ENCODE peak calls at places on chromosomes 6 and 20, in nine cellular contexts. Z, I, S, X, D, E, M, U and G are unnamed samples.
A peak's percentile ranks its signal among the peaks of the same experiment; 100 is the strongest.

GRCh38 chr20:36318166-36318565 is 12.0 kb downstream of the DLGAP4 start:
- DNase-seq in E (no peak), X (no peak), Z (no peak), I (no peak), M (no peak), D (no peak), S (no peak), U (no peak), G (no peak)

GRCh38 chr6:6856538-6857523 is 250.9 kb upstream of the RREB1 start:
- DNase-seq in E (no peak), U (peak; percentile 71), Z (no peak), D (peak; percentile 47), M (no peak), I (peak; percentile 77), X (peak; percentile 57), S (peak; percentile 69), G (peak; percentile 5)

GRCh38 chr6:34021001-34021838 is 124.7 kb downstream of the GRM4 start:
- DNase-seq in D (no peak), Z (no peak), S (no peak), U (no peak), M (no peak), I (no peak), X (no peak), E (no peak), G (no peak)

GRCh38 chr6:15387118-15387517 is 141.2 kb downstream of the JARID2 start:
- DNase-seq in U (no peak), Z (no peak), E (no peak), X (no peak), I (no peak), S (no peak), D (no peak), M (no peak), G (no peak)

GRCh38 chr6:41492261-41492891 is 53.8 kb upstream of the FOXP4 start:
- DNase-seq in I (no peak), X (no peak), U (no peak), M (no peak), E (no peak), D (no peak), S (no peak), Z (no peak), G (no peak)

GRCh38 chr6:169529931-169530761 is 171.7 kb downstream of the WDR27 start:
- DNase-seq in S (peak; percentile 41), M (peak; percentile 71), E (no peak), D (no peak), U (no peak), I (peak; percentile 73), Z (no peak), X (no peak), G (peak; percentile 68)

GRCh38 chr6:133610974-133611373 is 277.9 kb upstream of the TCF21 start:
- DNase-seq in I (peak; percentile 37), E (no peak), M (no peak), X (no peak), D (no peak), U (no peak), S (no peak), Z (no peak), G (no peak)

GRCh38 chr6:8029243-8029870 is 34.8 kb downstream of the BLOC1S5 start:
- DNase-seq in X (no peak), D (no peak), I (peak; percentile 54), E (no peak), M (no peak), Z (no peak), S (no peak), U (no peak), G (no peak)

GRCh38 chr20:49794336-49795124 is 18.1 kb upstream of the SLC9A8 start:
- DNase-seq in X (no peak), U (no peak), M (no peak), E (no peak), S (peak; percentile 68), D (no peak), Z (peak; percentile 17), I (no peak), G (peak; percentile 46)

GRCh38 chr6:110541701-110542309 is 65.4 kb upstream of the SLC22A16 start:
- DNase-seq in Z (no peak), I (peak; percentile 70), U (no peak), D (no peak), X (no peak), M (no peak), S (no peak), E (no peak), G (peak; percentile 61)

GRCh38 chr6:72894091-72894490 is 272.2 kb downstream of the KCNQ5 start:
- DNase-seq in M (no peak), X (no peak), Z (no peak), D (no peak), S (no peak), E (no peak), I (no peak), U (no peak), G (no peak)

GRCh38 chr20:56468317-56469076 is at the start of gene RTF2:
- DNase-seq in Z (peak; percentile 96), U (peak; percentile 86), M (peak; percentile 95), D (peak; percentile 78), I (peak; percentile 97), S (peak; percentile 97), X (peak; percentile 94), E (peak; percentile 94), G (peak; percentile 99)

GRCh38 chr6:28747631-28748157 is 176.1 kb downstream of the TRIM27 start:
- DNase-seq in Z (no peak), M (no peak), E (no peak), X (no peak), S (no peak), U (no peak), D (no peak), I (no peak), G (peak; percentile 71)

GRCh38 chr20:48924711-48925109 is 3.2 kb downstream of the ARFGEF2 start:
- DNase-seq in D (no peak), X (no peak), M (no peak), I (no peak), E (no peak), U (no peak), Z (no peak), S (no peak), G (no peak)

GRCh38 chr6:99611148-99611547 is 4.5 kb downstream of the PRDM13 start:
- DNase-seq in Z (no peak), U (peak; percentile 51), E (no peak), D (no peak), I (no peak), X (no peak), S (no peak), M (no peak), G (no peak)

GRCh38 chr6:84074988-84075781 is 41.6 kb downstream of the MRAP2 start:
- DNase-seq in E (no peak), I (no peak), D (no peak), M (no peak), U (no peak), X (no peak), Z (no peak), S (no peak), G (no peak)

GRCh38 chr6:109867009-109867969 is 110.8 kb upstream of the GPR6 start:
- DNase-seq in Z (no peak), E (no peak), I (peak; percentile 83), X (peak; percentile 26), U (no peak), S (no peak), M (peak; percentile 72), D (no peak), G (peak; percentile 20)

GRCh38 chr6:140572129-140572528 is 1197.7 kb upstream of the CITED2 start:
- DNase-seq in D (no peak), X (no peak), U (no peak), M (no peak), I (no peak), Z (no peak), S (no peak), E (no peak), G (peak; percentile 91)

GRCh38 chr6:7827142-7827541 is 83.4 kb downstream of the TXNDC5 start:
- DNase-seq in I (peak; percentile 60), E (no peak), X (no peak), Z (no peak), U (no peak), S (no peak), M (no peak), D (no peak), G (peak; percentile 60)

DNA sequence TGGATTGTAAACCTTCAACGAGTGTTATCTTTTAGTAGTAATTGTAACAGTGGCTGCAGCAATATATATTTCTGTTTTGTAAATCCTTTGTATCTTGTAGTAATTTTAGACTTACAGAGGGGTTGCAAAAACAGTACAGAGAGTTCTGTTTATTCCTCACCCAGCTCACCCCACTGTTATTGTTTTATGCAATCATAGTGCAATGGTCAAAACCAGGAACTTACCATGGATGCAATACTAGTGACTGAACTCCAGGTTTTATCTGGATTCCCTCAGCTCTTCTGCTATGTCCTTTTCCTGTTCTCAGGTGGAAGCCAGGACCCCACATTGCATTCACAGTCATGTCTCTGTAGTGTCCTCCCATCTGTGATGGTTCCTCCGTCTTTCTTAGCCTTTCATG is 42.5 kb upstream of the NKX2-2 start:
- DNase-seq in Z (no peak), D (no peak), X (no peak), M (no peak), S (no peak), E (no peak), I (no peak), U (no peak), G (no peak)
- H3K4me1 ChIP-seq in Z (peaks cover 24% of the 10 kb centered on the region), D (no peaks in the 10 kb centered on the region), X (no peaks in the 10 kb centered on the region), M (no peaks in the 10 kb centered on the region), S (no peaks in the 10 kb centered on the region), E (peaks cover 9% of the 10 kb centered on the region), I (no peaks in the 10 kb centered on the region), U (peaks cover 4% of the 10 kb centered on the region), G (no peaks in the 10 kb centered on the region)

GRCh38 chr6:23277521-23278227 is 708.3 kb downstream of the HDGFL1 start:
- DNase-seq in X (no peak), M (no peak), Z (no peak), I (no peak), U (no peak), D (no peak), S (no peak), E (no peak), G (no peak)
- H3K9me3 ChIP-seq in X (no peaks in the 10 kb centered on the region), M (no peaks in the 10 kb centered on the region), Z (no peaks in the 10 kb centered on the region), I (no peaks in the 10 kb centered on the region), U (no peaks in the 10 kb centered on the region), D (no peaks in the 10 kb centered on the region), S (no peaks in the 10 kb centered on the region), E (no peaks in the 10 kb centered on the region), G (no peaks in the 10 kb centered on the region)

GRCh38 chr6:168000198-168001036 is 2.9 kb downstream of the KIF25 start:
- DNase-seq in U (no peak), E (no peak), M (no peak), S (no peak), X (no peak), I (no peak), D (no peak), Z (no peak), G (no peak)
- H3K4me1 ChIP-seq in U (no peaks in the 10 kb centered on the region), E (no peaks in the 10 kb centered on the region), M (no peaks in the 10 kb centered on the region), S (no peaks in the 10 kb centered on the region), X (peaks cover 14% of the 10 kb centered on the region), I (no peaks in the 10 kb centered on the region), D (no peaks in the 10 kb centered on the region), Z (no peaks in the 10 kb centered on the region), G (peaks cover 8% of the 10 kb centered on the region)

DNA sequence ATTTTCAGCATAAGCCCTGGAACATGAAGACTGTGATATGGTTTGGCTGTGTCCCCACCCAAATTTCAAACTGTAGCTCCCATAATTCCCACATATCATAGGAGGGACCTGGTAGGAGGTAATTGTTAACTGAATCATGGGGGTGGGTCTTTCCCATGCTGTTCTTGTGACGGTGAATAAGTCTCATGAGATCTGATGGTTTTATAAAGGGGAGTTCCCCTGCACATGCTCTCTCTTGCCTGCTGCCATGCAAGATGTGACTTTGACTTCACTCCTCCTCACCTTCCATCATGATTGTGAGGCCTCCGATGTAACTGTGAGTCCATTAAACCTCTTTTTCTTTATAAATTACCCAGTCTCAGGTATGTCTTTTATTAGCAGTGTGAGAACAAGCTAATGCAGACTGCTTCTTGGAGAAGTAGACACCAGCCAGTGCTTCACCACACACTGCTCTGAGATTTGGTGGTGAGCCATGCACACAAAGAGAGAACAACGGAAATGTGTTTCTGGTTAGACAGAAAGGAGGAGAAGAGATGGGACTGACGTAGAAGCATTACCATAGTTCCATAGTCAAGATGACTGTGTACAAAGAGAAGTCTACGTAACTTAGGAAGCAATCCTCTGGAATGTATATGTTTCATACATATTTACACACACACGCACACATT is 97.8 kb downstream of the BACH2 start:
- DNase-seq in D (no peak), X (no peak), Z (no peak), E (no peak), I (no peak), U (no peak), M (no peak), S (no peak), G (no peak)
- H3K9me3 ChIP-seq in D (no peaks in the 10 kb centered on the region), X (no peaks in the 10 kb centered on the region), Z (peaks cover 4% of the 10 kb centered on the region), E (no peaks in the 10 kb centered on the region), I (no peaks in the 10 kb centered on the region), U (no peaks in the 10 kb centered on the region), M (no peaks in the 10 kb centered on the region), S (no peaks in the 10 kb centered on the region), G (peaks cover 8% of the 10 kb centered on the region)